ENCODE peak calls at places on chromosomes 5 and 9, in four cellular contexts. T is HepG2, F is SK-N-SH, G is H1. O is an unnamed sample.

GRCh38 chr5:83645936-83646335 is 74.7 kb downstream of the HAPLN1 start:
- DNase-seq in G (no peak), F (no peak), T (no peak), O (no peak)

GRCh38 chr5:443239-444151 is 519 bp downstream of the EXOC3 start:
- DNase-seq in G (no peak), T (no peak), F (no peak), O (no peak)

GRCh38 chr9:131094622-131095021 is 1.7 kb upstream of the AIF1L start:
- DNase-seq in F (no peak), G (no peak), T (no peak), O (no peak)

GRCh38 chr9:79572891-79573696 is 1.3 kb downstream of the TLE4 start:
- DNase-seq in G (no peak), T (no peak), F (peak; percentile 62), O (no peak)

GRCh38 chr5:176389114-176389768 is 690 bp downstream of the HIGD2A start:
- DNase-seq in F (peak; percentile 95), G (no peak), T (no peak), O (no peak)

GRCh38 chr9:121853617-121854395 is 202.4 kb downstream of the DAB2IP start:
- DNase-seq in F (no peak), G (no peak), T (no peak), O (no peak)

GRCh38 chr5:122053181-122054109 is 24.6 kb downstream of the LOX start:
- DNase-seq in F (no peak), T (no peak), G (no peak), O (no peak)

GRCh38 chr9:117704024-117704575 is at the start of gene TLR4:
- DNase-seq in T (no peak), F (no peak), G (no peak), O (peak; percentile 45)

GRCh38 chr9:13431137-13431536 is 151.6 kb upstream of the MPDZ start:
- DNase-seq in F (no peak), T (no peak), G (no peak), O (no peak)

GRCh38 chr9:115117999-115118470 is at the start of gene TNC:
- DNase-seq in F (peak; percentile 64), G (no peak), T (no peak), O (no peak)

GRCh38 chr9:21994996-21995651 is 533 bp downstream of the CDKN2B-AS1 start:
- DNase-seq in G (no peak), T (no peak), F (peak; percentile 79), O (peak; percentile 55)

GRCh38 chr9:71079451-71079850 is 42.0 kb downstream of the TRPM3 start:
- DNase-seq in F (no peak), T (peak; percentile 8), G (no peak), O (no peak)

GRCh38 chr9:114417511-114417910 is 29.7 kb upstream of the AKNA start:
- DNase-seq in G (no peak), F (no peak), T (no peak), O (no peak)

GRCh38 chr5:159258361-159258760 is 4.7 kb upstream of the UBLCP1 start:
- DNase-seq in T (no peak), G (no peak), F (no peak), O (no peak)

GRCh38 chr5:159262472-159262858 is 625 bp upstream of the UBLCP1 start:
- DNase-seq in G (no peak), T (no peak), F (peak; percentile 33), O (no peak)

GRCh38 chr5:159262859-159263568 is at the start of gene UBLCP1:
- DNase-seq in G (peak; percentile 31), T (peak; percentile 76), F (peak; percentile 90), O (peak; percentile 60)

GRCh38 chr5:159257007-159257406 is 6.1 kb upstream of the UBLCP1 start:
- DNase-seq in F (no peak), G (no peak), T (no peak), O (no peak)

DNA sequence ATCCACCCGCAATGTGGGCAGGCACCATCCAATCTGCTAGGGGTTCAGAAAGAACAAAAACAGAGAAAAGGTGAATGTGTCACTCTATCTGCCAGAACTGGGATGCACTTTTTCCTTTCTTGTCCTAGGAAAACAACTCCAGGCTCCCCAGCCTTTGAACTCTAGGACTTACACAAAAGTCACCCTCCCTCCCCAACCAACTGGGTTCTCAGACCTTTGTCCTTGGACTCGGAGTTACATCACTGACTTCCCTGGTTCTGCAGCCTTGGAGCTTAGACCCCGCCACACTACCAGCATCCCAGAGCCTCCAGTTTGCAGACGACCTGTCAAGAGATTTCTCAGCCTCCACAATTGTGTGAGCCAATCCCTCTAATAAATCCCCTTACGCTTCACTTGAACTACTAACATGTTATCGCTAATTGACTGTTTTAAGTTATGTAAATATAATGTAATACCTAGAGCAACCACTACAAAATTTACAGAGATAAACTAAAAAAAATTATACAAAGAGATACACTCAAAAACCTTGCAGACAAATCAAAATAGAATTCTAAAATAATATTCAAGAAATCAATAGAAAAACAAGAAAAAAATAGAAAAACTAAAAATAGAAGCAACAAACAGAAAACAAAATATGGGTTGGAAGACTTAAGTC is 5.3 kb upstream of the UBLCP1 start:
- DNase-seq in F (no peak), G (no peak), T (peak; percentile 73), O (no peak)
- TF ChIP-seq TCF12 in F (no peak), G (no peak), T (no peak), O (no peak)

GRCh38 chr9:95379630-95380029 is 62.1 kb upstream of the FANCC start:
- DNase-seq in F (no peak), G (no peak), T (no peak), O (no peak)
- TF ChIP-seq TCF12 in F (no peak), G (no peak), T (no peak), O (no peak)

GRCh38 chr9:87750726-87751125 is 24.8 kb downstream of the CTSL start:
- DNase-seq in F (no peak), G (no peak), T (no peak), O (no peak)

GRCh38 chr9:87749335-87750035 is 23.6 kb downstream of the CTSL start:
- DNase-seq in F (no peak), T (no peak), G (no peak), O (no peak)

GRCh38 chr9:87751869-87752268 is 25.9 kb downstream of the CTSL start:
- DNase-seq in G (no peak), T (no peak), F (no peak), O (no peak)

GRCh38 chr9:87753313-87753712 is 27.4 kb downstream of the CTSL start:
- DNase-seq in F (no peak), T (no peak), G (no peak), O (no peak)

GRCh38 chr9:87751423-87751822 is 25.5 kb downstream of the CTSL start:
- DNase-seq in G (no peak), F (no peak), T (no peak), O (no peak)
- TF ChIP-seq TCF12 in G (no peak), F (no peak), T (no peak), O (no peak)

GRCh38 chr5:124703995-124704394 is 42.4 kb downstream of the ZNF608 start:
- DNase-seq in T (no peak), G (no peak), F (no peak), O (no peak)
- TF ChIP-seq TCF12 in T (no peak), G (no peak), F (no peak), O (no peak)

DNA sequence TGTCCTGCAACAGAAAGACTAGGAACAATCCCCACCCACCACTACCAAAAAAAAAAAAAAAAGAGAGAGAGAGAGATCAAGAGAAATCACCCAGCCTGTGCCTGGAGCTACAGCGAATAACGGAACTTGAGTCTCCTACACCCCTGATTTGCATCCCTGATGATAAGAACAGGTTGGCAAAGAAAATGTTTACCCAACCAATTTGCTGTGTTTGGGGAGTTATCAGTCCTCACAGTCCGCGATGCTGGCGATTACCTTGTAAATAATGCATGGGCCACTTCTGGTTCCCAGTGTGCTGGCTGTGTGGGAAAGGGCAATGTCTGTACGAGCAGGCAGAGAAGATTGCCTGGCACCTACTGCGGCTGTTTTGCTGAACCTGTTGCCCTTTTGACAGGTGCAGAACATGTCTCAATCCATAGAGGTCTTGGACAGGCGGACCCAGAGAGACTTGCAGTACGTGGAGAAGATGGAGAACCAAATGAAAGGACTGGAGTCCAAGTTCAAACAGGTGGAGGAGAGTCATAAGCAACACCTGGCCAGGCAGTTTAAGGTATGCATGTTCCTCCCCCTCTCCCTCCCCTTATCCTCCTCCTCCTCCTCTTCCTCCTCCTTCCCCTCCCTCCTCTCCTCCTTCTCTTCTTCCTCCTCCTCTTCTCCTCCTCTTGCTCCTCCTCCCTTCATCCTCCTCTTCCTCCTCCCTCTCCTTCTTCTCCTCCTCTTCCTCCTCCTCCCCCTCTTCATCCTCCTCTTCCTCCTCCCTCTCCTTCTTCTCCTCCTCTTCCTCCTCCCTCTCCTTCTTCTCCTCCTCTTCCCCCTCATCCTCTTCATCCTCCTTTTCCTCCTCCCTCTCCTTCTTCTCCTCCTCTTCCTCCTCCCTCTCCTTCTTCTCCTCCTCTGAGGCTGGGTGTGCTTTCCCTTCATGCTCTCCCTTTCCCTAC is 8.3 kb downstream of the OLFM1 start:
- DNase-seq in G (no peak), F (peak; percentile 54), T (no peak), O (no peak)
- TF ChIP-seq TCF12 in G (no peak), F (no peak), T (no peak), O (no peak)

GRCh38 chr9:19154135-19154612 is 26.9 kb upstream of the PLIN2 start:
- DNase-seq in F (no peak), T (peak; percentile 92), G (no peak), O (no peak)
- TF ChIP-seq TCF12 in F (no peak), T (no peak), G (no peak), O (no peak)

DNA sequence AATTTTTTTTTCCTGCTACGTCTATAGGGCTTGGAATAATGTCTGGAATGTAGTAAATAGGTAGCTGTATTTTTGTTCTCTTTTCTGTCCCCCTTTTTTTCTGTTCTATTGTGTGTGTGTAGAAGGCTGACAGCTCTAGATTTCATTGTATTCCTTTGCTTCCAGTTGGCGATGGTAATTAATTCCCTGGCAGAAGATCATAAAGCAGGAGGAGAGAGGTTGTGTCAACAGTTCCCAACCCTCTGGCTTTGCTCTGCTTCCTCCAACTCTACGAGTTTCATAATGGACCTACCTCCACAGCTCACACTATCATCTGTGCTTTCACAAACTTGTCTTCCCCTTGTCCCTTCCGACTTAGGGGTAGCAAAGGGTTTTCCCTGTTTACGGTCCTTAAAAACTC is 117.9 kb upstream of the CDH18 start:
- DNase-seq in F (no peak), T (no peak), G (no peak), O (no peak)
- TF ChIP-seq TCF12 in F (no peak), T (no peak), G (no peak), O (no peak)